ENCODE peak calls at places on chromosomes 12 and 14, in nine cellular contexts. P, Y, L, A, Z, O, N, W and X are unnamed samples.

GRCh38 chr12:77980782-77981181 is 150.1 kb downstream of the NAV3 start:
- DNase-seq in O (no peak), Y (no peak), P (no peak), A (no peak), N (no peak), Z (no peak), W (no peak), L (no peak), X (no peak)

GRCh38 chr12:100652488-100652887 is 79.0 kb downstream of the GAS2L3 start:
- DNase-seq in P (no peak), O (no peak), L (no peak), N (no peak), Z (no peak), A (no peak), Y (no peak), W (no peak), X (no peak)

GRCh38 chr12:70268972-70269371 is 25.7 kb downstream of the CNOT2 start:
- DNase-seq in O (no peak), Z (no peak), W (no peak), Y (no peak), P (no peak), N (no peak), A (no peak), L (no peak), X (no peak)

GRCh38 chr14:54440454-54440853 is 720 bp downstream of the CNIH1 start:
- DNase-seq in W (no peak), L (no peak), Z (no peak), P (no peak), Y (no peak), N (no peak), A (no peak), O (no peak), X (no peak)

GRCh38 chr14:105465209-105466031 is 9.2 kb upstream of the CRIP2 start:
- DNase-seq in A (no peak), O (no peak), P (no peak), Z (no peak), N (peak), Y (no peak), L (no peak), W (peak), X (no peak)

GRCh38 chr12:131831021-131831571 is 2.9 kb downstream of the MMP17 start:
- DNase-seq in Z (peak), A (no peak), W (no peak), N (no peak), Y (peak), P (peak), O (no peak), L (no peak), X (peak)

GRCh38 chr14:104769324-104770071 is 16.6 kb downstream of the SIVA1 start:
- DNase-seq in A (no peak), L (no peak), W (no peak), P (no peak), Y (no peak), N (no peak), Z (no peak), O (no peak), X (no peak)

GRCh38 chr14:49970474-49971147 is 77.7 kb downstream of the ARF6 start:
- DNase-seq in A (no peak), Z (peak), P (no peak), N (no peak), Y (no peak), W (no peak), O (no peak), L (no peak), X (no peak)

GRCh38 chr14:60485600-60486251 is at the start of gene C14orf39:
- DNase-seq in A (no peak), N (peak), Z (no peak), Y (no peak), W (peak), P (no peak), O (peak), L (no peak), X (no peak)

GRCh38 chr14:33120966-33121365 is 182.3 kb downstream of the NPAS3 start:
- DNase-seq in W (no peak), A (no peak), P (no peak), Z (no peak), L (no peak), Y (no peak), O (no peak), N (no peak), X (no peak)

GRCh38 chr12:106941481-106942156 is 14.1 kb upstream of the TMEM263 start:
- DNase-seq in L (no peak), A (no peak), O (peak), Y (no peak), W (no peak), N (no peak), Z (no peak), P (no peak), X (no peak)

GRCh38 chr14:57755018-57755521 is 110.8 kb downstream of the SLC35F4 start:
- DNase-seq in P (no peak), L (no peak), Z (no peak), O (no peak), A (no peak), W (no peak), Y (no peak), N (no peak), X (no peak)

GRCh38 chr12:55706840-55707671 is 648 bp downstream of the ITGA7 start:
- DNase-seq in P (no peak), A (no peak), N (peak), Z (no peak), O (no peak), Y (no peak), W (no peak), L (no peak), X (no peak)

GRCh38 chr14:55451398-55451797 is 11.0 kb upstream of the TBPL2 start:
- DNase-seq in A (no peak), L (no peak), W (no peak), N (no peak), P (no peak), O (no peak), Z (no peak), Y (no peak), X (no peak)

GRCh38 chr14:21136024-21136423 is 19.8 kb downstream of the OR5AU1 start:
- DNase-seq in O (no peak), Z (no peak), P (no peak), W (no peak), A (no peak), L (no peak), N (no peak), Y (no peak), X (no peak)

GRCh38 chr12:66647034-66647691 is 31.7 kb downstream of the GRIP1 start:
- DNase-seq in A (no peak), O (no peak), L (no peak), Z (no peak), N (no peak), P (no peak), W (no peak), Y (no peak), X (no peak)

GRCh38 chr12:46430340-46430948 is 57.9 kb upstream of the SLC38A2 start:
- DNase-seq in Y (no peak), A (no peak), W (no peak), Z (peak), P (no peak), L (no peak), O (no peak), N (no peak), X (no peak)

GRCh38 chr14:54737132-54737711 is 165.4 kb downstream of the GCH1 start:
- DNase-seq in Z (no peak), L (no peak), N (no peak), W (no peak), A (no peak), Y (no peak), O (no peak), P (no peak), X (no peak)